ENCODE peak calls at places on chromosomes 3 and 15, in nine cellular contexts. One of them, this sample, is unnamed.

GRCh38 chr3:141441381-141442365 is 45.2 kb upstream of the RASA2 start:
- DNase-seq in stimulated activated naive CD8-positive, alpha-beta T cell treated with anti-CD3 and anti-CD28 coated beads, Interleukin-15, Interleukin-2, amounts not matched to agents 100 U/mL and 50 U/mL, for 24 hours: peak
- DNase-seq in naive thymus-derived CD4-positive, alpha-beta T cell: peak
- DNase-seq in fibroblast of lung: peak
- DNase-seq in fibroblast of the aortic adventitia: peak
- DNase-seq in AG09319: no peak
- DNase-seq in lung microvascular endothelial cell: peak
- DNase-seq in anterior cingulate cortex: no peak
- DNase-seq in CD8-positive, alpha-beta T cell: peak
- DNase-seq in this sample: peak

GRCh38 chr3:3798641-3799113 is 554 bp upstream of the LRRN1 start:
- DNase-seq in stimulated activated naive CD8-positive, alpha-beta T cell treated with anti-CD3 and anti-CD28 coated beads, Interleukin-15, Interleukin-2, amounts not matched to agents 100 U/mL and 50 U/mL, for 24 hours: peak
- DNase-seq in naive thymus-derived CD4-positive, alpha-beta T cell: peak
- DNase-seq in fibroblast of lung: no peak
- DNase-seq in fibroblast of the aortic adventitia: no peak
- DNase-seq in AG09319: no peak
- DNase-seq in lung microvascular endothelial cell: no peak
- DNase-seq in anterior cingulate cortex: no peak
- DNase-seq in CD8-positive, alpha-beta T cell: no peak
- DNase-seq in this sample: no peak

GRCh38 chr15:36401586-36401966 is 177.8 kb upstream of the CDIN1 start:
- DNase-seq in stimulated activated naive CD8-positive, alpha-beta T cell treated with anti-CD3 and anti-CD28 coated beads, Interleukin-15, Interleukin-2, amounts not matched to agents 100 U/mL and 50 U/mL, for 24 hours: no peak
- DNase-seq in naive thymus-derived CD4-positive, alpha-beta T cell: no peak
- DNase-seq in fibroblast of lung: peak
- DNase-seq in fibroblast of the aortic adventitia: peak
- DNase-seq in AG09319: no peak
- DNase-seq in lung microvascular endothelial cell: peak
- DNase-seq in anterior cingulate cortex: no peak
- DNase-seq in CD8-positive, alpha-beta T cell: no peak
- DNase-seq in this sample: no peak

GRCh38 chr3:53677406-53677805 is 168.8 kb downstream of the CHDH start:
- DNase-seq in stimulated activated naive CD8-positive, alpha-beta T cell treated with anti-CD3 and anti-CD28 coated beads, Interleukin-15, Interleukin-2, amounts not matched to agents 100 U/mL and 50 U/mL, for 24 hours: no peak
- DNase-seq in naive thymus-derived CD4-positive, alpha-beta T cell: no peak
- DNase-seq in fibroblast of lung: no peak
- DNase-seq in fibroblast of the aortic adventitia: peak
- DNase-seq in AG09319: no peak
- DNase-seq in lung microvascular endothelial cell: peak
- DNase-seq in anterior cingulate cortex: no peak
- DNase-seq in CD8-positive, alpha-beta T cell: no peak
- DNase-seq in this sample: no peak

GRCh38 chr15:59278120-59278519 is 71.5 kb downstream of the LDHAL6B start:
- DNase-seq in stimulated activated naive CD8-positive, alpha-beta T cell treated with anti-CD3 and anti-CD28 coated beads, Interleukin-15, Interleukin-2, amounts not matched to agents 100 U/mL and 50 U/mL, for 24 hours: no peak
- DNase-seq in naive thymus-derived CD4-positive, alpha-beta T cell: no peak
- DNase-seq in fibroblast of lung: no peak
- DNase-seq in fibroblast of the aortic adventitia: peak
- DNase-seq in AG09319: no peak
- DNase-seq in lung microvascular endothelial cell: peak
- DNase-seq in anterior cingulate cortex: no peak
- DNase-seq in CD8-positive, alpha-beta T cell: no peak
- DNase-seq in this sample: no peak

GRCh38 chr3:129558772-129559564 is 16.0 kb downstream of the H1-8 start:
- DNase-seq in stimulated activated naive CD8-positive, alpha-beta T cell treated with anti-CD3 and anti-CD28 coated beads, Interleukin-15, Interleukin-2, amounts not matched to agents 100 U/mL and 50 U/mL, for 24 hours: no peak
- DNase-seq in naive thymus-derived CD4-positive, alpha-beta T cell: no peak
- DNase-seq in fibroblast of lung: peak
- DNase-seq in fibroblast of the aortic adventitia: peak
- DNase-seq in AG09319: peak
- DNase-seq in lung microvascular endothelial cell: no peak
- DNase-seq in anterior cingulate cortex: no peak
- DNase-seq in CD8-positive, alpha-beta T cell: no peak
- DNase-seq in this sample: peak

GRCh38 chr3:53102601-53103147 is 27.6 kb downstream of the RFT1 start:
- DNase-seq in stimulated activated naive CD8-positive, alpha-beta T cell treated with anti-CD3 and anti-CD28 coated beads, Interleukin-15, Interleukin-2, amounts not matched to agents 100 U/mL and 50 U/mL, for 24 hours: peak
- DNase-seq in naive thymus-derived CD4-positive, alpha-beta T cell: no peak
- DNase-seq in fibroblast of lung: no peak
- DNase-seq in fibroblast of the aortic adventitia: no peak
- DNase-seq in AG09319: no peak
- DNase-seq in lung microvascular endothelial cell: no peak
- DNase-seq in anterior cingulate cortex: no peak
- DNase-seq in CD8-positive, alpha-beta T cell: no peak
- DNase-seq in this sample: no peak

GRCh38 chr15:71747128-71748083 is 62.9 kb upstream of the NR2E3 start:
- DNase-seq in stimulated activated naive CD8-positive, alpha-beta T cell treated with anti-CD3 and anti-CD28 coated beads, Interleukin-15, Interleukin-2, amounts not matched to agents 100 U/mL and 50 U/mL, for 24 hours: no peak
- DNase-seq in naive thymus-derived CD4-positive, alpha-beta T cell: no peak
- DNase-seq in fibroblast of lung: peak
- DNase-seq in fibroblast of the aortic adventitia: peak
- DNase-seq in AG09319: no peak
- DNase-seq in lung microvascular endothelial cell: peak
- DNase-seq in anterior cingulate cortex: no peak
- DNase-seq in CD8-positive, alpha-beta T cell: no peak
- DNase-seq in this sample: peak

GRCh38 chr3:56573501-56573900 is 16.5 kb downstream of the CCDC66 start:
- DNase-seq in stimulated activated naive CD8-positive, alpha-beta T cell treated with anti-CD3 and anti-CD28 coated beads, Interleukin-15, Interleukin-2, amounts not matched to agents 100 U/mL and 50 U/mL, for 24 hours: no peak
- DNase-seq in naive thymus-derived CD4-positive, alpha-beta T cell: no peak
- DNase-seq in fibroblast of lung: no peak
- DNase-seq in fibroblast of the aortic adventitia: no peak
- DNase-seq in AG09319: no peak
- DNase-seq in lung microvascular endothelial cell: no peak
- DNase-seq in anterior cingulate cortex: no peak
- DNase-seq in CD8-positive, alpha-beta T cell: no peak
- DNase-seq in this sample: no peak

GRCh38 chr15:56019060-56019793 is 25.8 kb upstream of the NEDD4 start:
- DNase-seq in stimulated activated naive CD8-positive, alpha-beta T cell treated with anti-CD3 and anti-CD28 coated beads, Interleukin-15, Interleukin-2, amounts not matched to agents 100 U/mL and 50 U/mL, for 24 hours: no peak
- DNase-seq in naive thymus-derived CD4-positive, alpha-beta T cell: no peak
- DNase-seq in fibroblast of lung: no peak
- DNase-seq in fibroblast of the aortic adventitia: no peak
- DNase-seq in AG09319: no peak
- DNase-seq in lung microvascular endothelial cell: no peak
- DNase-seq in anterior cingulate cortex: no peak
- DNase-seq in CD8-positive, alpha-beta T cell: no peak
- DNase-seq in this sample: no peak

GRCh38 chr3:53286727-53287412 is 31.0 kb upstream of the TKT start:
- DNase-seq in stimulated activated naive CD8-positive, alpha-beta T cell treated with anti-CD3 and anti-CD28 coated beads, Interleukin-15, Interleukin-2, amounts not matched to agents 100 U/mL and 50 U/mL, for 24 hours: peak
- DNase-seq in naive thymus-derived CD4-positive, alpha-beta T cell: no peak
- DNase-seq in fibroblast of lung: peak
- DNase-seq in fibroblast of the aortic adventitia: peak
- DNase-seq in AG09319: no peak
- DNase-seq in lung microvascular endothelial cell: no peak
- DNase-seq in anterior cingulate cortex: peak
- DNase-seq in CD8-positive, alpha-beta T cell: no peak
- DNase-seq in this sample: no peak

GRCh38 chr3:183287301-183287971 is 34.4 kb downstream of the B3GNT5 start:
- DNase-seq in stimulated activated naive CD8-positive, alpha-beta T cell treated with anti-CD3 and anti-CD28 coated beads, Interleukin-15, Interleukin-2, amounts not matched to agents 100 U/mL and 50 U/mL, for 24 hours: no peak
- DNase-seq in naive thymus-derived CD4-positive, alpha-beta T cell: no peak
- DNase-seq in fibroblast of lung: peak
- DNase-seq in fibroblast of the aortic adventitia: peak
- DNase-seq in AG09319: peak
- DNase-seq in lung microvascular endothelial cell: peak
- DNase-seq in anterior cingulate cortex: no peak
- DNase-seq in CD8-positive, alpha-beta T cell: no peak
- DNase-seq in this sample: peak

GRCh38 chr15:51327081-51327480 is 11.3 kb downstream of the CYP19A1 start:
- DNase-seq in stimulated activated naive CD8-positive, alpha-beta T cell treated with anti-CD3 and anti-CD28 coated beads, Interleukin-15, Interleukin-2, amounts not matched to agents 100 U/mL and 50 U/mL, for 24 hours: no peak
- DNase-seq in naive thymus-derived CD4-positive, alpha-beta T cell: no peak
- DNase-seq in fibroblast of lung: no peak
- DNase-seq in fibroblast of the aortic adventitia: no peak
- DNase-seq in AG09319: no peak
- DNase-seq in lung microvascular endothelial cell: no peak
- DNase-seq in anterior cingulate cortex: no peak
- DNase-seq in CD8-positive, alpha-beta T cell: no peak
- DNase-seq in this sample: no peak

GRCh38 chr3:193704431-193704830 is 111.4 kb downstream of the OPA1 start:
- DNase-seq in stimulated activated naive CD8-positive, alpha-beta T cell treated with anti-CD3 and anti-CD28 coated beads, Interleukin-15, Interleukin-2, amounts not matched to agents 100 U/mL and 50 U/mL, for 24 hours: no peak
- DNase-seq in naive thymus-derived CD4-positive, alpha-beta T cell: no peak
- DNase-seq in fibroblast of lung: no peak
- DNase-seq in fibroblast of the aortic adventitia: no peak
- DNase-seq in AG09319: no peak
- DNase-seq in lung microvascular endothelial cell: no peak
- DNase-seq in anterior cingulate cortex: no peak
- DNase-seq in CD8-positive, alpha-beta T cell: no peak
- DNase-seq in this sample: no peak

GRCh38 chr3:7288133-7288532 is 427.2 kb downstream of the GRM7 start:
- DNase-seq in stimulated activated naive CD8-positive, alpha-beta T cell treated with anti-CD3 and anti-CD28 coated beads, Interleukin-15, Interleukin-2, amounts not matched to agents 100 U/mL and 50 U/mL, for 24 hours: no peak
- DNase-seq in naive thymus-derived CD4-positive, alpha-beta T cell: no peak
- DNase-seq in fibroblast of lung: no peak
- DNase-seq in fibroblast of the aortic adventitia: no peak
- DNase-seq in AG09319: no peak
- DNase-seq in lung microvascular endothelial cell: no peak
- DNase-seq in anterior cingulate cortex: no peak
- DNase-seq in CD8-positive, alpha-beta T cell: no peak
- DNase-seq in this sample: no peak